ENCODE peak calls at places on chromosomes 16 and 17, in eight cellular contexts. Y is H1; V is uterus; K is Karpas-422; J is adrenal gland; F is cardiac muscle cell; H is CD8-positive, alpha-beta T cell; Q is PC-9. N is an unnamed sample.

GRCh38 chr17:17837380-17837821 is 615 bp upstream of the SREBF1 start:
- DNase-seq in Y (no peak), V (peak), K (peak), J (peak), F (peak), H (no peak), Q (peak), N (peak)

GRCh38 chr17:82301916-82302497 is 15.4 kb downstream of the CD7 start:
- DNase-seq in Y (no peak), V (no peak), K (no peak), J (no peak), F (no peak), H (peak), Q (no peak), N (no peak)

GRCh38 chr17:10875984-10876555 is 38.2 kb upstream of the PIRT start:
- DNase-seq in Y (peak), V (peak), K (peak), J (peak), F (peak), H (no peak), Q (peak), N (peak)

GRCh38 chr17:2170023-2170422 is 115.1 kb downstream of the HIC1 start:
- DNase-seq in Y (peak), V (no peak), K (peak), J (no peak), F (no peak), H (no peak), Q (peak), N (no peak)

GRCh38 chr16:86515780-86516617 is 5.7 kb downstream of the FOXF1 start:
- DNase-seq in Y (no peak), V (no peak), K (no peak), J (no peak), F (peak), H (no peak), Q (no peak), N (no peak)

GRCh38 chr17:731943-732787 is at the start of gene TLCD3A:
- DNase-seq in Y (peak), V (peak), K (peak), J (peak), F (peak), H (peak), Q (peak), N (peak)

GRCh38 chr17:4199818-4200402 is 56.9 kb downstream of the CYB5D2 start:
- DNase-seq in Y (no peak), V (no peak), K (peak), J (no peak), F (peak), H (peak), Q (peak), N (no peak)

GRCh38 chr17:59004338-59005111 is 102.2 kb downstream of the TRIM37 start:
- DNase-seq in Y (peak), V (peak), K (peak), J (peak), F (peak), H (peak), Q (peak), N (peak)

GRCh38 chr16:3961449-3961849 is 80.9 kb upstream of the CREBBP start:
- DNase-seq in Y (no peak), V (peak), K (no peak), J (no peak), F (no peak), H (no peak), Q (no peak), N (no peak)

GRCh38 chr17:55332296-55333041 is 67.7 kb downstream of the HLF start:
- DNase-seq in Y (no peak), V (no peak), K (no peak), J (no peak), F (no peak), H (no peak), Q (peak), N (no peak)

GRCh38 chr17:47739150-47739549 is 6.1 kb downstream of the TBX21 start:
- DNase-seq in Y (no peak), V (no peak), K (no peak), J (no peak), F (no peak), H (no peak), Q (no peak), N (no peak)

GRCh38 chr16:49733278-49734009 is 122.5 kb downstream of the ZNF423 start:
- DNase-seq in Y (no peak), V (no peak), K (no peak), J (no peak), F (no peak), H (no peak), Q (no peak), N (no peak)

GRCh38 chr17:44307387-44308186 is 814 bp upstream of the RUNDC3A start:
- DNase-seq in Y (peak), V (peak), K (no peak), J (peak), F (peak), H (no peak), Q (peak), N (no peak)

GRCh38 chr16:62256406-62256805 is 220.2 kb upstream of the CDH8 start:
- DNase-seq in Y (no peak), V (no peak), K (no peak), J (no peak), F (no peak), H (no peak), Q (no peak), N (no peak)

GRCh38 chr17:230371-230770 is 48.9 kb upstream of the DOC2B start:
- DNase-seq in Y (no peak), V (no peak), K (no peak), J (peak), F (no peak), H (no peak), Q (no peak), N (no peak)

GRCh38 chr16:5504028-5504758 is 406.6 kb upstream of the EEF2KMT start:
- DNase-seq in Y (no peak), V (no peak), K (no peak), J (no peak), F (no peak), H (no peak), Q (no peak), N (no peak)

GRCh38 chr16:62872339-62872738 is 836.1 kb upstream of the CDH8 start:
- DNase-seq in Y (no peak), V (no peak), K (no peak), J (no peak), F (no peak), H (no peak), Q (no peak), N (no peak)

GRCh38 chr17:16599537-16599936 is 30.5 kb upstream of the ZNF287 start:
- DNase-seq in Y (no peak), V (no peak), K (no peak), J (no peak), F (no peak), H (no peak), Q (no peak), N (no peak)

GRCh38 chr17:70772761-70773160 is 603.4 kb downstream of the KCNJ2 start:
- DNase-seq in Y (no peak), V (no peak), K (no peak), J (no peak), F (no peak), H (no peak), Q (no peak), N (no peak)
- H3K27ac ChIP-seq in Y (no peak), V (no peak), K (no peak), J (no peak), F (no peak), H (no peak), Q (no peak), N (no peak)

DNA sequence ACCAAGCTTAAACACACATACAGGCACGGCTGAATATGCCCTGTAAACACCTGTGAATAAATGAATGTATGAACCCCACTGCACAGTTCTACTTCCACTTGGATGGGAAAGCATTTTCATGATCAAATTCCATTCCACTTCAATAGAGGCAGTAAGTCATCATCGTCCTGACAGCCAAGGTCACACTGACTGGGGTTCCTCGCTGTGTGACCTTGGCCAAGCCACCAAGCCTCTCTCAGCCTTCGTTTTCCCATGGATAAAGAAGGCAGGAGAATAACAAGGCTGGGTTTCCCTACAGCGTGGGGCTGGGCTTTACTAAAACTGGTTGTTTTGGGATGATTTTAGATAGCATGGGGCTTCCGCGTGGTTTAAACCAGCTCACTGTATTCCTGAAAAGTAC is 82.8 kb downstream of the TBC1D16 start:
- DNase-seq in Y (no peak), V (peak), K (no peak), J (peak), F (no peak), H (no peak), Q (no peak), N (no peak)
- H3K4me3 ChIP-seq in Y (no peak), V (no peak), K (no peak), J (no peak), F (no peak), H (no peak), Q (no peak), N (no peak)

GRCh38 chr16:740459-740763 is 386 bp downstream of the CIAO3 start:
- DNase-seq in Y (no peak), V (no peak), K (no peak), J (no peak), F (no peak), H (no peak), Q (no peak), N (no peak)
- H3K27ac ChIP-seq in Y (peak), V (peak), K (peak), J (no peak), F (no peak), H (peak), Q (no peak), N (peak)

GRCh38 chr16:10851512-10851911 is 25.5 kb upstream of the CIITA start:
- DNase-seq in Y (no peak), V (no peak), K (no peak), J (no peak), F (no peak), H (no peak), Q (no peak), N (no peak)

GRCh38 chr16:10850478-10850850 is 26.5 kb upstream of the CIITA start:
- DNase-seq in Y (no peak), V (no peak), K (no peak), J (no peak), F (no peak), H (no peak), Q (no peak), N (no peak)

GRCh38 chr16:10847166-10847565 is 28.6 kb upstream of the TVP23A start:
- DNase-seq in Y (no peak), V (no peak), K (no peak), J (no peak), F (no peak), H (no peak), Q (no peak), N (no peak)

GRCh38 chr16:10852948-10853347 is 24.1 kb upstream of the CIITA start:
- DNase-seq in Y (no peak), V (no peak), K (no peak), J (no peak), F (no peak), H (no peak), Q (no peak), N (no peak)

GRCh38 chr16:10849736-10850477 is 27.1 kb upstream of the CIITA start:
- DNase-seq in Y (no peak), V (no peak), K (no peak), J (no peak), F (no peak), H (no peak), Q (no peak), N (no peak)
- H3K4me3 ChIP-seq in Y (no peak), V (no peak), K (no peak), J (no peak), F (no peak), H (no peak), Q (no peak), N (no peak)

GRCh38 chr17:7840441-7840840 is 6.4 kb downstream of the KDM6B start:
- DNase-seq in Y (no peak), V (no peak), K (no peak), J (peak), F (no peak), H (no peak), Q (no peak), N (no peak)
- H3K27ac ChIP-seq in Y (no peak), V (peak), K (peak), J (no peak), F (peak), H (peak), Q (no peak), N (peak)

DNA sequence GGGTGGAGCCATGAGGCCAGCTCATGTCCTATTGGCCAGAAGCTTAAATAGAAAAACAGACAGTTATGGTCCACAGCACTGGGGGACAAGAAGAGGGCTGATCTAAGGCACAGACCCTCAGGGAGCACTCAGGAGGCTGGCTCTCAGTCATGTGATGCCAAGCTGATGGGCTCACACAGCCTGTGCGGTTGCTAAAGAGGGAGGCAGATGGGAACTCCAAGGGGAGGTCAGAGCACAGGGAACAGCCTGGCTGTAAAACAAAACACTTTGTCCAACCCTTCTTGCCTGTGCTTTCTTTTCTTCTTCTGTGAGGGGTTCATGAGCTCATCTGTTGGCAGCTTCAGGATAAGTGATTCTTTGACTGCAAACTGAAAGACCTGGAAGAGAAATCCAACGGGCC is 27.2 kb downstream of the CNTNAP1 start:
- DNase-seq in Y (no peak), V (no peak), K (no peak), J (no peak), F (no peak), H (no peak), Q (no peak), N (no peak)
- H3K4me3 ChIP-seq in Y (no peak), V (no peak), K (no peak), J (no peak), F (no peak), H (no peak), Q (no peak), N (no peak)

GRCh38 chr17:57375040-57375769 is 118.9 kb downstream of the MSI2 start:
- DNase-seq in Y (no peak), V (no peak), K (no peak), J (no peak), F (peak), H (no peak), Q (no peak), N (no peak)
- H3K27ac ChIP-seq in Y (no peak), V (no peak), K (peak), J (no peak), F (peak), H (no peak), Q (peak), N (no peak)